ENCODE peak calls at places on chromosomes 13 and 19, in eight cellular contexts. One of them, this sample, is unnamed.

GRCh38 chr13:26052136-26052736 is 420 bp upstream of the SHISA2 start:
- DNase-seq in CD8-positive, alpha-beta memory T cell: no peak
- DNase-seq in transverse colon: no peak
- DNase-seq in stomach: no peak
- DNase-seq in DND-41: no peak
- DNase-seq in neural progenitor cell: peak; percentile 45
- DNase-seq in A673: no peak
- DNase-seq in cardiac muscle cell: no peak
- DNase-seq in this sample: no peak

GRCh38 chr19:56748443-56748842 is 76.9 kb upstream of the ZNF835 start:
- DNase-seq in A673: peak; percentile 52
- DNase-seq in stomach: no peak
- DNase-seq in neural progenitor cell: no peak
- DNase-seq in transverse colon: no peak
- DNase-seq in cardiac muscle cell: no peak
- DNase-seq in CD8-positive, alpha-beta memory T cell: no peak
- DNase-seq in DND-41: peak; percentile 8
- DNase-seq in this sample: no peak

GRCh38 chr19:54248016-54248601 is 5.5 kb upstream of the LILRA6 start:
- DNase-seq in transverse colon: peak; percentile 36
- DNase-seq in neural progenitor cell: no peak
- DNase-seq in DND-41: no peak
- DNase-seq in CD8-positive, alpha-beta memory T cell: no peak
- DNase-seq in A673: no peak
- DNase-seq in stomach: no peak
- DNase-seq in cardiac muscle cell: no peak
- DNase-seq in this sample: no peak

GRCh38 chr13:67878376-67878775 is 648.2 kb upstream of the PCDH9 start:
- DNase-seq in cardiac muscle cell: no peak
- DNase-seq in A673: no peak
- DNase-seq in neural progenitor cell: no peak
- DNase-seq in stomach: no peak
- DNase-seq in CD8-positive, alpha-beta memory T cell: no peak
- DNase-seq in DND-41: no peak
- DNase-seq in transverse colon: no peak
- DNase-seq in this sample: peak; percentile 32

GRCh38 chr13:79533781-79534400 is 52.9 kb downstream of the NDFIP2 start:
- DNase-seq in DND-41: no peak
- DNase-seq in stomach: no peak
- DNase-seq in A673: no peak
- DNase-seq in neural progenitor cell: no peak
- DNase-seq in CD8-positive, alpha-beta memory T cell: no peak
- DNase-seq in cardiac muscle cell: no peak
- DNase-seq in transverse colon: no peak
- DNase-seq in this sample: no peak

GRCh38 chr13:110105136-110105535 is 201.8 kb downstream of the COL4A1 start:
- DNase-seq in neural progenitor cell: no peak
- DNase-seq in CD8-positive, alpha-beta memory T cell: no peak
- DNase-seq in stomach: no peak
- DNase-seq in transverse colon: no peak
- DNase-seq in A673: no peak
- DNase-seq in DND-41: no peak
- DNase-seq in cardiac muscle cell: no peak
- DNase-seq in this sample: no peak

GRCh38 chr19:52679598-52679997 is 41.4 kb upstream of the ZNF83 start:
- DNase-seq in stomach: no peak
- DNase-seq in A673: no peak
- DNase-seq in DND-41: no peak
- DNase-seq in cardiac muscle cell: no peak
- DNase-seq in CD8-positive, alpha-beta memory T cell: no peak
- DNase-seq in neural progenitor cell: no peak
- DNase-seq in transverse colon: no peak
- DNase-seq in this sample: no peak

GRCh38 chr19:54035215-54036178 is 28.2 kb downstream of the VSTM1 start:
- DNase-seq in A673: peak; percentile 66
- DNase-seq in stomach: no peak
- DNase-seq in DND-41: no peak
- DNase-seq in CD8-positive, alpha-beta memory T cell: no peak
- DNase-seq in cardiac muscle cell: no peak
- DNase-seq in neural progenitor cell: peak; percentile 75
- DNase-seq in transverse colon: no peak
- DNase-seq in this sample: no peak

GRCh38 chr13:113413178-113413897 is 40.0 kb downstream of the ADPRHL1 start:
- DNase-seq in neural progenitor cell: no peak
- DNase-seq in transverse colon: no peak
- DNase-seq in CD8-positive, alpha-beta memory T cell: no peak
- DNase-seq in A673: no peak
- DNase-seq in DND-41: no peak
- DNase-seq in cardiac muscle cell: no peak
- DNase-seq in stomach: no peak
- DNase-seq in this sample: peak; percentile 50

GRCh38 chr19:35643255-35644205 is 2.0 kb downstream of the ETV2 start:
- DNase-seq in transverse colon: peak; percentile 91
- DNase-seq in neural progenitor cell: peak; percentile 97
- DNase-seq in A673: peak; percentile 93
- DNase-seq in DND-41: peak; percentile 85
- DNase-seq in cardiac muscle cell: peak; percentile 92
- DNase-seq in stomach: peak; percentile 90
- DNase-seq in CD8-positive, alpha-beta memory T cell: peak; percentile 74
- DNase-seq in this sample: peak; percentile 93

GRCh38 chr13:45299194-45299593 is 41.8 kb downstream of the TPT1 start:
- DNase-seq in stomach: no peak
- DNase-seq in transverse colon: no peak
- DNase-seq in CD8-positive, alpha-beta memory T cell: no peak
- DNase-seq in neural progenitor cell: no peak
- DNase-seq in cardiac muscle cell: no peak
- DNase-seq in A673: no peak
- DNase-seq in DND-41: no peak
- DNase-seq in this sample: no peak

GRCh38 chr13:69935043-69935442 is 172.6 kb upstream of the ATXN8OS start:
- DNase-seq in transverse colon: no peak
- DNase-seq in neural progenitor cell: no peak
- DNase-seq in stomach: no peak
- DNase-seq in A673: peak; percentile 45
- DNase-seq in cardiac muscle cell: no peak
- DNase-seq in DND-41: no peak
- DNase-seq in CD8-positive, alpha-beta memory T cell: no peak
- DNase-seq in this sample: no peak

GRCh38 chr13:64538711-64539110 is 2691.4 kb downstream of the PCDH9 start:
- DNase-seq in neural progenitor cell: no peak
- DNase-seq in DND-41: no peak
- DNase-seq in transverse colon: no peak
- DNase-seq in CD8-positive, alpha-beta memory T cell: no peak
- DNase-seq in cardiac muscle cell: no peak
- DNase-seq in stomach: no peak
- DNase-seq in A673: no peak
- DNase-seq in this sample: no peak

GRCh38 chr13:95239293-95239692 is 62.0 kb downstream of the ABCC4 start:
- DNase-seq in neural progenitor cell: no peak
- DNase-seq in DND-41: no peak
- DNase-seq in cardiac muscle cell: no peak
- DNase-seq in stomach: no peak
- DNase-seq in A673: no peak
- DNase-seq in CD8-positive, alpha-beta memory T cell: no peak
- DNase-seq in transverse colon: no peak
- DNase-seq in this sample: no peak

GRCh38 chr19:8571006-8571411 is 6.2 kb downstream of the MYO1F start:
- DNase-seq in neural progenitor cell: no peak
- DNase-seq in transverse colon: peak; percentile 55
- DNase-seq in DND-41: peak; percentile 77
- DNase-seq in CD8-positive, alpha-beta memory T cell: peak; percentile 54
- DNase-seq in A673: no peak
- DNase-seq in cardiac muscle cell: no peak
- DNase-seq in stomach: peak; percentile 47
- DNase-seq in this sample: peak; percentile 81

GRCh38 chr19:57903298-57904174 is 12.9 kb downstream of the ZNF417 start:
- DNase-seq in cardiac muscle cell: peak; percentile 44
- DNase-seq in stomach: no peak
- DNase-seq in CD8-positive, alpha-beta memory T cell: no peak
- DNase-seq in A673: peak; percentile 72
- DNase-seq in transverse colon: no peak
- DNase-seq in neural progenitor cell: peak; percentile 33
- DNase-seq in DND-41: no peak
- DNase-seq in this sample: no peak

GRCh38 chr19:8487137-8487851 is 15.1 kb downstream of the PRAM1 start:
- DNase-seq in stomach: no peak
- DNase-seq in CD8-positive, alpha-beta memory T cell: peak; percentile 35
- DNase-seq in transverse colon: peak; percentile 34
- DNase-seq in DND-41: peak; percentile 64
- DNase-seq in neural progenitor cell: no peak
- DNase-seq in A673: no peak
- DNase-seq in cardiac muscle cell: no peak
- DNase-seq in this sample: peak; percentile 73

GRCh38 chr19:18910010-18910409 is 9.2 kb downstream of the COPE start:
- DNase-seq in CD8-positive, alpha-beta memory T cell: no peak
- DNase-seq in stomach: no peak
- DNase-seq in DND-41: no peak
- DNase-seq in neural progenitor cell: no peak
- DNase-seq in transverse colon: no peak
- DNase-seq in A673: no peak
- DNase-seq in cardiac muscle cell: no peak
- DNase-seq in this sample: no peak
- H3K27ac ChIP-seq in CD8-positive, alpha-beta memory T cell: no peak overlapping the region
- H3K27ac ChIP-seq in stomach: no peak overlapping the region
- H3K27ac ChIP-seq in DND-41: no peak overlapping the region
- H3K27ac ChIP-seq in neural progenitor cell: no peak overlapping the region
- H3K27ac ChIP-seq in transverse colon: no peak overlapping the region
- H3K27ac ChIP-seq in A673: no peak overlapping the region
- H3K27ac ChIP-seq in cardiac muscle cell: no peak overlapping the region
- H3K27ac ChIP-seq in this sample: no peak overlapping the region

GRCh38 chr13:111559612-111560423 is 239.4 kb downstream of the TEX29 start:
- DNase-seq in A673: no peak
- DNase-seq in cardiac muscle cell: no peak
- DNase-seq in neural progenitor cell: no peak
- DNase-seq in CD8-positive, alpha-beta memory T cell: no peak
- DNase-seq in transverse colon: no peak
- DNase-seq in DND-41: no peak
- DNase-seq in stomach: no peak
- DNase-seq in this sample: no peak

GRCh38 chr13:111555906-111556305 is 235.5 kb downstream of the TEX29 start:
- DNase-seq in cardiac muscle cell: no peak
- DNase-seq in A673: no peak
- DNase-seq in CD8-positive, alpha-beta memory T cell: no peak
- DNase-seq in neural progenitor cell: no peak
- DNase-seq in stomach: no peak
- DNase-seq in DND-41: no peak
- DNase-seq in transverse colon: no peak
- DNase-seq in this sample: no peak

GRCh38 chr13:111558700-111559088 is 238.3 kb downstream of the TEX29 start:
- DNase-seq in CD8-positive, alpha-beta memory T cell: no peak
- DNase-seq in cardiac muscle cell: no peak
- DNase-seq in neural progenitor cell: no peak
- DNase-seq in stomach: no peak
- DNase-seq in transverse colon: no peak
- DNase-seq in DND-41: no peak
- DNase-seq in A673: no peak
- DNase-seq in this sample: no peak

GRCh38 chr13:111556496-111556895 is 236.1 kb downstream of the TEX29 start:
- DNase-seq in CD8-positive, alpha-beta memory T cell: no peak
- DNase-seq in A673: no peak
- DNase-seq in stomach: no peak
- DNase-seq in DND-41: no peak
- DNase-seq in transverse colon: no peak
- DNase-seq in neural progenitor cell: no peak
- DNase-seq in cardiac muscle cell: no peak
- DNase-seq in this sample: no peak

GRCh38 chr13:111557921-111558699 is 237.7 kb downstream of the TEX29 start:
- DNase-seq in neural progenitor cell: no peak
- DNase-seq in cardiac muscle cell: no peak
- DNase-seq in DND-41: no peak
- DNase-seq in CD8-positive, alpha-beta memory T cell: no peak
- DNase-seq in stomach: no peak
- DNase-seq in transverse colon: no peak
- DNase-seq in A673: no peak
- DNase-seq in this sample: no peak
- H3K27me3 ChIP-seq in neural progenitor cell: no peaks in the 10 kb centered on the region
- H3K27me3 ChIP-seq in cardiac muscle cell: peaks cover 2% of the 10 kb centered on the region
- H3K27me3 ChIP-seq in DND-41: peaks cover 8% of the 10 kb centered on the region
- H3K27me3 ChIP-seq in CD8-positive, alpha-beta memory T cell: no peaks in the 10 kb centered on the region
- H3K27me3 ChIP-seq in stomach: no peaks in the 10 kb centered on the region
- H3K27me3 ChIP-seq in transverse colon: no peaks in the 10 kb centered on the region
- H3K27me3 ChIP-seq in A673: peaks cover 11% of the 10 kb centered on the region
- H3K27me3 ChIP-seq in this sample: no peaks in the 10 kb centered on the region

GRCh38 chr13:99422556-99423220 is 78.6 kb upstream of the TM9SF2 start:
- DNase-seq in DND-41: no peak
- DNase-seq in cardiac muscle cell: no peak
- DNase-seq in neural progenitor cell: no peak
- DNase-seq in transverse colon: no peak
- DNase-seq in A673: no peak
- DNase-seq in stomach: peak; percentile 8
- DNase-seq in CD8-positive, alpha-beta memory T cell: no peak
- DNase-seq in this sample: no peak

GRCh38 chr13:99419591-99420243 is 81.6 kb upstream of the TM9SF2 start:
- DNase-seq in CD8-positive, alpha-beta memory T cell: no peak
- DNase-seq in stomach: peak; percentile 20
- DNase-seq in DND-41: no peak
- DNase-seq in A673: no peak
- DNase-seq in transverse colon: no peak
- DNase-seq in cardiac muscle cell: no peak
- DNase-seq in neural progenitor cell: no peak
- DNase-seq in this sample: no peak

GRCh38 chr13:99418663-99419140 is 82.6 kb upstream of the TM9SF2 start:
- DNase-seq in neural progenitor cell: no peak
- DNase-seq in cardiac muscle cell: no peak
- DNase-seq in DND-41: no peak
- DNase-seq in A673: no peak
- DNase-seq in stomach: peak; percentile 13
- DNase-seq in transverse colon: no peak
- DNase-seq in CD8-positive, alpha-beta memory T cell: no peak
- DNase-seq in this sample: no peak

GRCh38 chr13:99421271-99421670 is 80.0 kb upstream of the TM9SF2 start:
- DNase-seq in CD8-positive, alpha-beta memory T cell: no peak
- DNase-seq in cardiac muscle cell: no peak
- DNase-seq in neural progenitor cell: no peak
- DNase-seq in stomach: peak; percentile 15
- DNase-seq in transverse colon: peak; percentile 7
- DNase-seq in DND-41: no peak
- DNase-seq in A673: no peak
- DNase-seq in this sample: no peak

GRCh38 chr13:99421758-99422555 is 79.3 kb upstream of the TM9SF2 start:
- DNase-seq in cardiac muscle cell: no peak
- DNase-seq in A673: no peak
- DNase-seq in transverse colon: no peak
- DNase-seq in neural progenitor cell: no peak
- DNase-seq in DND-41: no peak
- DNase-seq in CD8-positive, alpha-beta memory T cell: no peak
- DNase-seq in stomach: peak; percentile 15
- DNase-seq in this sample: no peak
- H3K4me3 ChIP-seq in cardiac muscle cell: no peak overlapping the region
- H3K4me3 ChIP-seq in A673: no peak overlapping the region
- H3K4me3 ChIP-seq in transverse colon: no peak overlapping the region
- H3K4me3 ChIP-seq in neural progenitor cell: no peak overlapping the region
- H3K4me3 ChIP-seq in DND-41: no peak overlapping the region
- H3K4me3 ChIP-seq in CD8-positive, alpha-beta memory T cell: no peak overlapping the region
- H3K4me3 ChIP-seq in stomach: no peak overlapping the region
- H3K4me3 ChIP-seq in this sample: no peak overlapping the region

DNA sequence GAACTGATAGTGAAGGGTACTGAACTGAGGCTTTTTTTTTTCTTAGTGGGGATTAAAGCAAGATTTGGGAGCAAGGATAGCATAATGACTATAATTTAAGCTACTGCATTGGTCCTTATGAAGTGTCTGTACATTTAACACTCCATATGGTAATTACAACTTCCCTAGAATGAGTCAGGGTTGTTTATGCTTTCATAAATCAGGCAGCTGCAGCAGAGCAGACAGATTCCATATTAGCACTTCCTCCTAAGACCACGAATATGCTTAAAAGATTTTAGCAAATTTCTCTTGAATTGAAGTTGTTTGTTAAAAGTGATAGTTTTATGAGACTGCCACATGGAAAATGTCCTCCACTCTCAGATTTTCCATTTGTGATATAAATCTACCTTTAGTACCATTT is 401.1 kb upstream of the SPRY2 start:
- DNase-seq in DND-41: no peak
- DNase-seq in cardiac muscle cell: no peak
- DNase-seq in A673: peak; percentile 60
- DNase-seq in stomach: no peak
- DNase-seq in transverse colon: no peak
- DNase-seq in CD8-positive, alpha-beta memory T cell: no peak
- DNase-seq in neural progenitor cell: no peak
- DNase-seq in this sample: no peak
- H3K27ac ChIP-seq in DND-41: no peak overlapping the region
- H3K27ac ChIP-seq in cardiac muscle cell: no peak overlapping the region
- H3K27ac ChIP-seq in A673: no peak overlapping the region
- H3K27ac ChIP-seq in stomach: no peak overlapping the region
- H3K27ac ChIP-seq in transverse colon: no peak overlapping the region
- H3K27ac ChIP-seq in CD8-positive, alpha-beta memory T cell: no peak overlapping the region
- H3K27ac ChIP-seq in neural progenitor cell: no peak overlapping the region
- H3K27ac ChIP-seq in this sample: no peak overlapping the region